ENCODE peak calls at places on chromosomes 7 and 10, in five cellular contexts. R is IMR-90, C is mesenchymal stem cell, O is H1, P is trophoblast cell. I is an unnamed sample.

GRCh38 chr7:157138101-157138423 is 664 bp upstream of the UBE3C start:
- DNase-seq in O (no peak), R (no peak), P (peak), C (no peak), I (no peak)

GRCh38 chr7:155618708-155619633 is 25.5 kb upstream of the RBM33 start:
- DNase-seq in P (no peak), R (peak), O (no peak), C (peak), I (no peak)

GRCh38 chr10:71840936-71841335 is 10.1 kb downstream of the PSAP start:
- DNase-seq in P (peak), O (no peak), C (no peak), R (no peak), I (no peak)

GRCh38 chr10:45423976-45424499 is 50.0 kb downstream of the ALOX5 start:
- DNase-seq in R (no peak), C (no peak), O (no peak), P (no peak), I (no peak)

GRCh38 chr10:87546221-87546620 is 41.5 kb downstream of the MINPP1 start:
- DNase-seq in O (no peak), P (peak), R (no peak), C (peak), I (no peak)

GRCh38 chr10:22761569-22762220 is 47.3 kb upstream of the PIP4K2A start:
- DNase-seq in O (no peak), C (no peak), P (no peak), R (peak), I (no peak)

GRCh38 chr7:24408798-24409428 is 124.9 kb downstream of the NPY start:
- DNase-seq in O (no peak), R (no peak), C (no peak), P (no peak), I (no peak)

GRCh38 chr10:131853610-131853964 is 47.2 kb upstream of the PPP2R2D start:
- DNase-seq in C (no peak), P (no peak), R (no peak), O (no peak), I (no peak)

GRCh38 chr10:75925999-75926398 is 494.6 kb downstream of the LRMDA start:
- DNase-seq in R (no peak), C (no peak), P (no peak), O (no peak), I (no peak)

GRCh38 chr10:77922551-77923179 is 3.9 kb downstream of the DLG5 start:
- DNase-seq in P (no peak), O (no peak), R (no peak), C (no peak), I (no peak)

GRCh38 chr10:77925795-77926565 is 575 bp downstream of the DLG5 start:
- DNase-seq in O (peak), P (peak), C (peak), R (no peak), I (peak)

GRCh38 chr10:77927343-77928256 is 1.0 kb upstream of the DLG5 start:
- DNase-seq in O (peak), R (no peak), C (no peak), P (peak), I (peak)

GRCh38 chr10:77925410-77925794 is 1.2 kb downstream of the DLG5 start:
- DNase-seq in R (peak), C (peak), O (no peak), P (no peak), I (no peak)

DNA sequence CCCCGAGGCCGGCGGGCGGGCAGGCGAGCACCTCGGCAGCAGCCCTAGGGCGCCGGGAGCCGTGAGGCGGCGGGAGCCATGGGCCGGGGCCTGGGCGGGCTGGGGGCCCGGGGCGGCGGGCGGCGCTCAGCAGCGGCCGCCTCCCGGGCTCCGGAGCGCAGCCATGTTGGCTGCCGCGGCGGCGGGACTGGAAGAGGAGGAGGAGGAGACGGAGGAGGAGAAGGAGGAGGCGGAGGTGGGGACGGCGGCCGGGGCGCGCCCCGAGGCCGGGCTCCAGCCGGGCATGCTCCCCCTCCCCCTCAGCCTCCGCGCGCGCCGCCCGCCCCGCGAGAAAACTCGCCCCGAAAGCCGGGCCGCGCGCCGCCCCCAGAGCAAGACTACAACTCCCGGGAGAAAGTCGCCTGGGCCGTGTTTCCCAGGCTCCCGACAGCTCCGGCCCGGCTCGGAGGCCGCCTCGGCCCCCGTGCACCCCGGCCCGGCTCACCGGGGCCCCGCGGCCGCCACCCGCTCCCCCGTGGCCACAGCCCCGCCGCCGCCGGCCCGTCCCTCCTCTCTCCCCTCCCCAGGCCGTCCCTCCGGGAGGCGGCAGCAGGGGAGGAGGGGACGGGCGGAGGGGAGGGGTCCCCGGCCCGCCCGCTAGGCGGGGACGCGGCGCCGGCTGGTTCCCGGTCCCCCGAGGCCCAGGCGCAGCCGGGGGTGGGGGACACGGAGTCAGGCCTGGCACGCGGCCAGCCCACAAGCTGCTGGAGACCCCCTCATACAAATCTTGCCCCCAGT is at the start of gene DLG5:
- DNase-seq in O (peak), P (peak), C (peak), R (peak), I (peak)
- H2BK120ac ChIP-seq in O (no peak), P (peak), C (peak), R (peak), I (peak)

DNA sequence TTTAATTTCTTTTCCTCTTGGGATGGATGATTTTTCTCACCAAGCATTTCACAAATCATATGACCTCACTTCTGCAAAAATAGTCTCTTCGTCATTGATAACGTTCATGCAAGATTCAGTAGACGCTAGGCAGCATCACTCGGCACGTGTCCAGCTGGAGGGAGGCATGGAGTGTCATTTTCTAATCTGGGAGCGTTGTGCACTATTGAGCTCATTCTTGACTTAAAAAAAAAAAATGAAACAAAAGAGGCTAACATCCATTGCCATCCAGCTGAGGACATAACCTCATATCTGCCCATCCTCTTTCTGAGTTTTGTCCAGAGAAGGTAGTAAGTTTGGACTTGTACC is 56.2 kb downstream of the COL17A1 start:
- DNase-seq in O (no peak), R (peak), C (no peak), P (no peak), I (no peak)
- H3K4me3 ChIP-seq in O (no peak), R (no peak), C (no peak), P (no peak), I (no peak)

DNA sequence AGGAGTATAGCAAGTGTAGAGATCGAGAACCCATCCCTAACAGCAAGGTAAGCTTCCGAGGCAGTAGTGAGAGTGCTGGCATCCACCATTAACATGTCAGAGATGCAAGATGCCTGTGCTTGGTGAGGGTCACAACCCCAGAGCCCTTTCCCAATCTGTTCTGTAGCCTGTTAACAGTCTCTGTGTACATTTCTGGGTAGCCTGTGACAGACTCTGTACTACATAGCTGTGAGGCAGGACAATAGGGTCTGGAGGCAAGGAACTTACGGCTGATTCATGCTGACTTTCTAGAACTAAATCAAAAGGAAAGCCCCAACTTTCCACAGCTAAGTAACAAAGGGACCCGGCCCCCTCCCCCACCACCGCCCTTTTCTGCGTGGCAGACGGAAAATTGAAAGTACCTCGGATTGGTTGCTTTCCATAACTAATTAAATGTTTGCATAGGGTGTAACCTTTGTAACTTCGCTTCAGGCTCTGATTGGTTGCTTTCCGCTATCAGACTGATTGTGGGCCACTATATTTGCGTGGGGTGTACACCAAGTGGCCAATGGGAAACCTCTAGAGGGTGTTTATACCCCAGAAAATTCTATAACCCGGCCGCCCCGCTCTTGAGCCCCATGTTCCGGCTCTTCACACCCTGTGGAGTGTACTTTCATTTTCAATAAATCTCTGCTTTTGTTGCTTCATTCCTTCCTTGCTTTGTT is 1.4 kb upstream of the TMEM168 start:
- DNase-seq in P (no peak), R (no peak), C (no peak), O (no peak), I (no peak)
- H3K14ac ChIP-seq in P (no peak), R (no peak), C (no peak), O (no peak), I (no peak)

GRCh38 chr10:21524526-21525366 is 736 bp downstream of the SKIDA1 start:
- DNase-seq in R (peak), P (peak), O (peak), C (peak), I (no peak)
- H2BK120ac ChIP-seq in R (peak), P (peak), O (peak), C (peak), I (no peak)

GRCh38 chr10:31143331-31143935 is 111.8 kb upstream of the ZNF438 start:
- DNase-seq in R (no peak), C (no peak), P (no peak), O (no peak), I (no peak)

GRCh38 chr10:31148955-31149354 is 117.3 kb upstream of the ZNF438 start:
- DNase-seq in R (no peak), P (no peak), O (no peak), C (no peak), I (no peak)

GRCh38 chr10:31145986-31146385 is 114.3 kb upstream of the ZNF438 start:
- DNase-seq in R (no peak), C (no peak), O (no peak), P (no peak), I (no peak)

GRCh38 chr10:31147220-31147608 is 115.5 kb upstream of the ZNF438 start:
- DNase-seq in R (peak), O (no peak), P (no peak), C (peak), I (no peak)

GRCh38 chr10:31146496-31147219 is 115.0 kb upstream of the ZNF438 start:
- DNase-seq in C (peak), R (peak), P (peak), O (no peak), I (no peak)
- H3K4me3 ChIP-seq in C (no peak), R (no peak), P (no peak), O (no peak), I (no peak)